ENCODE peak calls at places on chromosomes 3 and 15, in nine cellular contexts. L, C, R, N, X, A, Y, S and B are unnamed samples.
A peak's percentile ranks its signal among the peaks of the same experiment; 100 is the strongest.

GRCh38 chr3:380801-381200 is 184.2 kb downstream of the CHL1 start:
- DNase-seq in Y (no peak), S (no peak), R (no peak), C (no peak), A (no peak), N (no peak), X (no peak), L (no peak), B (peak; percentile 33)

GRCh38 chr15:100111103-100112060 is 230.4 kb downstream of the ADAMTS17 start:
- DNase-seq in C (no peak), Y (peak; percentile 80), A (peak; percentile 91), S (peak; percentile 79), N (no peak), R (peak; percentile 84), L (peak; percentile 88), X (no peak), B (no peak)

GRCh38 chr3:157104521-157104920 is 55.4 kb downstream of the CCNL1 start:
- DNase-seq in C (no peak), N (no peak), X (no peak), R (no peak), Y (no peak), A (no peak), S (peak; percentile 34), L (peak; percentile 48), B (no peak)

GRCh38 chr3:63993653-63994079 is 29.6 kb downstream of the PSMD6 start:
- DNase-seq in Y (peak; percentile 87), R (no peak), N (peak; percentile 90), S (peak; percentile 83), X (peak; percentile 70), C (peak; percentile 71), L (peak; percentile 76), A (peak; percentile 77), B (no peak)

GRCh38 chr3:133490468-133491351 is 82.8 kb upstream of the CDV3 start:
- DNase-seq in C (no peak), X (no peak), S (no peak), L (no peak), A (no peak), N (no peak), R (no peak), Y (no peak), B (no peak)

GRCh38 chr15:58135511-58136174 is 2.5 kb upstream of the AQP9 start:
- DNase-seq in S (peak; percentile 73), A (no peak), L (no peak), X (no peak), Y (no peak), R (no peak), N (no peak), C (no peak), B (no peak)

GRCh38 chr3:138148503-138148902 is 16.3 kb upstream of the A4GNT start:
- DNase-seq in Y (no peak), C (no peak), A (no peak), S (no peak), R (no peak), L (no peak), N (no peak), X (no peak), B (no peak)

GRCh38 chr3:184345678-184346144 is 8.3 kb downstream of the FAM131A start:
- DNase-seq in C (peak; percentile 74), L (peak; percentile 50), S (peak; percentile 51), X (peak; percentile 80), N (peak; percentile 88), R (no peak), A (peak; percentile 82), Y (peak; percentile 89), B (peak; percentile 85)

GRCh38 chr15:33234019-33234418 is 39.5 kb upstream of the FMN1 start:
- DNase-seq in R (no peak), L (peak; percentile 45), A (no peak), Y (peak; percentile 58), S (peak; percentile 58), N (peak; percentile 50), X (no peak), C (no peak), B (peak; percentile 95)

GRCh38 chr15:32641517-32642059 is at the start of gene SCG5:
- DNase-seq in A (no peak), R (peak; percentile 80), L (peak; percentile 49), N (peak; percentile 86), C (no peak), S (no peak), Y (peak; percentile 66), X (peak; percentile 81), B (no peak)

GRCh38 chr3:71416868-71417267 is 166.7 kb downstream of the FOXP1 start:
- DNase-seq in R (no peak), C (no peak), L (no peak), S (no peak), Y (no peak), A (no peak), X (no peak), N (peak; percentile 48), B (no peak)

GRCh38 chr3:23949784-23950183 is 4.7 kb downstream of the NR1D2 start:
- DNase-seq in X (no peak), S (no peak), L (no peak), A (no peak), N (no peak), C (no peak), R (no peak), Y (peak; percentile 24), B (no peak)

GRCh38 chr15:72009207-72009606 is 108.7 kb downstream of the MYO9A start:
- DNase-seq in Y (peak; percentile 54), S (no peak), X (no peak), C (no peak), L (no peak), A (no peak), N (no peak), R (no peak), B (no peak)

GRCh38 chr3:39112113-39112512 is 4.6 kb downstream of the TTC21A start:
- DNase-seq in A (no peak), Y (no peak), N (no peak), C (no peak), S (no peak), X (no peak), R (no peak), L (no peak), B (no peak)

GRCh38 chr3:107816082-107816481 is 274.7 kb downstream of the CD47 start:
- DNase-seq in C (no peak), Y (no peak), S (no peak), L (no peak), A (no peak), R (no peak), X (no peak), N (no peak), B (no peak)

GRCh38 chr15:78564743-78565096 is 600 bp upstream of the CHRNA5 start:
- DNase-seq in C (no peak), A (no peak), Y (no peak), R (no peak), L (no peak), N (no peak), X (no peak), S (no peak), B (no peak)
- H3K4me3 ChIP-seq in C (peak overlapping the region; percentile 61), A (peak overlapping the region; percentile 52), Y (peak overlapping the region; percentile 41), R (peak overlapping the region; percentile 97), L (no peak overlapping the region), N (no peak overlapping the region), X (peak overlapping the region; percentile 44), S (no peak overlapping the region), B (peak overlapping the region; percentile 77)

GRCh38 chr15:67832965-67833503 is 6.8 kb downstream of the RNU6-1 start:
- DNase-seq in S (no peak), Y (no peak), L (no peak), C (no peak), A (peak; percentile 53), N (peak; percentile 86), X (no peak), R (peak; percentile 65), B (no peak)
- H3K4me3 ChIP-seq in S (no peak overlapping the region), Y (peak overlapping the region; percentile 9), L (peak overlapping the region; percentile 25), C (peak overlapping the region; percentile 55), A (no peak overlapping the region), N (peak overlapping the region; percentile 56), X (no peak overlapping the region), R (no peak overlapping the region), B (no peak overlapping the region)

GRCh38 chr3:50625879-50626182 is 8.9 kb downstream of the MAPKAPK3 start:
- DNase-seq in N (no peak), C (no peak), Y (no peak), X (no peak), R (no peak), S (no peak), L (no peak), A (no peak), B (no peak)

GRCh38 chr3:50624634-50625033 is 7.7 kb downstream of the MAPKAPK3 start:
- DNase-seq in X (no peak), A (no peak), Y (no peak), C (no peak), S (no peak), N (no peak), R (no peak), L (no peak), B (no peak)

GRCh38 chr3:50625131-50625878 is 8.4 kb downstream of the MAPKAPK3 start:
- DNase-seq in S (no peak), A (no peak), N (peak; percentile 89), L (no peak), Y (no peak), R (no peak), C (no peak), X (no peak), B (no peak)

GRCh38 chr3:50622881-50623280 is 5.9 kb downstream of the MAPKAPK3 start:
- DNase-seq in R (no peak), S (no peak), C (no peak), N (no peak), Y (no peak), X (no peak), A (no peak), L (no peak), B (no peak)

DNA sequence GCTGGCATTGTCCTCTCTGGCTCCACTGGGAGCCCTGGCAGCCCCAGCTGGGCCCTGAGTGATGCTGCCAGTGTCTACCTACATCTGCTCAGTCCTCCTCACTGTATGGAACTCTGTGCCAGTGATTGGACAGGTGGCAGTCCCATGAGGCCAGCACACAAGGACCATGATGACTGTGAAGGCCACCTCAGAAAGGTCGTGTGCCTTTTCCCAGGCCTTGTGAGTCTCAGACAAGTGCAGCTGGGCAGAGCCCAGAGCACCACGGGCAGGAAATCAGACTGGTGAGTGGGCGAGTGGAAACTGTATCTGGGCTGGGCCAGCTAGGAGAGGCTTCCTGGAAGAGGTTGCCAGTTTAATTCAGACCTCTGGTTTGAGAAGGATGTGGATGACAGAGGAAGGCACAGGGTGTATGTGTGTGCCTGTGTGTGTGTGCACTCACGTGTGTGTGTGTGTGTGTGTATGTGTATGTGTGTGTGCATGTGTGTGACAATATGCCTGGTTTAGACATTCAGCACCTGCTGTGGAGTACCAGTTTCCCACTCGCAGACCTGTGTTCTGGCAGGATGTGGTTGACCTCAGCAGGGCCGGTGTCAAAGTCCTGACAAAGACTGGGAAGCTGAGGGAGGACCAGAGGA is 7.0 kb downstream of the MAPKAPK3 start:
- DNase-seq in S (no peak), A (no peak), C (no peak), N (no peak), L (peak; percentile 22), X (no peak), Y (no peak), R (no peak), B (no peak)
- H3K4me3 ChIP-seq in S (no peak overlapping the region), A (no peak overlapping the region), C (no peak overlapping the region), N (no peak overlapping the region), L (no peak overlapping the region), X (no peak overlapping the region), Y (no peak overlapping the region), R (no peak overlapping the region), B (no peak overlapping the region)

DNA sequence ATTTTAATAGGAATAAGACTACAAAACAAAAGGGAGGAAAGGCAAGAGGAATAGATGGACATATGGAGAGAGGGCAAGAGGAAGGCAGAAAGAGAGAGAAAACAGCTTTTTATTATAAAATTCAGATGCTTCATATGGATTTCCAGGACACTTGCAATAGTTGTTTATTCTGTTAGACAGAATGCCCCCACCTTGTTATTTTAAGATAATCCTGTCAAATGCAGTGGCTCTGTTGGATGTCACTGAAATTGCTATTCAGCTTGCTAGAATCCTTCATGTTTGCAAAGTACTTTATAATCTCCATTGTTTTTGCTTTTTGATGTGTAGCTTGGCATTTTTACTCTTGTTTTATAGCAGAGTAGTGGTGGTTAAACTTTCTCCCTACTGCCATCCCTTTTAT is 432.4 kb upstream of the AZI2 start:
- DNase-seq in A (no peak), L (no peak), Y (no peak), C (no peak), N (no peak), X (no peak), R (no peak), S (no peak), B (no peak)
- H3K4me3 ChIP-seq in A (no peak overlapping the region), L (no peak overlapping the region), Y (no peak overlapping the region), C (no peak overlapping the region), N (no peak overlapping the region), X (no peak overlapping the region), R (no peak overlapping the region), S (no peak overlapping the region), B (no peak overlapping the region)